ENCODE peak calls at places on chromosomes 16 and 17, in nine cellular contexts. N is mesenchymal stem cell; G is ELR; P is activated T-cell treated with anti-CD3 and anti-CD28 coated beads for 1 hour; T is GM04504; F is mammary epithelial cell; X is ascending aorta; Y is stimulated activated naive CD8-positive, alpha-beta T cell treated with anti-CD3 and anti-CD28 coated beads, Interleukin-15, Interleukin-2, amounts not matched to agents 100 U/mL and 50 U/mL, for 24 hours; C is activated CD8-positive, alpha-beta T cell treated with anti-CD3 and anti-CD28 coated beads, Interleukin-2, amount 10 ng/mL, durations not matched to agents 7 days and 5 days. W is an unnamed sample.

GRCh38 chr16:49530396-49530795 is 156.8 kb downstream of the C16orf78 start:
- DNase-seq in C (no peak), P (no peak), N (peak; percentile 1), X (no peak), T (no peak), G (no peak), Y (no peak), F (no peak), W (no peak)

GRCh38 chr16:35750157-35750689 is 2290.8 kb downstream of the TP53TG3F start:
- DNase-seq in G (no peak), N (no peak), X (no peak), C (no peak), T (no peak), P (no peak), F (no peak), Y (no peak), W (peak; percentile 24)

GRCh38 chr17:82097187-82097918 is 683 bp downstream of the FASN start:
- DNase-seq in T (peak; percentile 28), Y (peak; percentile 42), G (peak; percentile 71), N (peak; percentile 54), C (peak; percentile 45), X (no peak), P (no peak), F (peak; percentile 34), W (no peak)

GRCh38 chr16:64092284-64092683 is 1029.6 kb downstream of the CDH11 start:
- DNase-seq in N (peak; percentile 56), C (no peak), P (no peak), F (peak; percentile 43), G (peak; percentile 55), T (peak; percentile 24), Y (no peak), X (no peak), W (no peak)

GRCh38 chr16:82605076-82605475 is 21.7 kb upstream of the CDH13 start:
- DNase-seq in T (no peak), C (no peak), G (no peak), Y (no peak), P (no peak), F (no peak), N (no peak), X (no peak), W (no peak)

GRCh38 chr17:14078027-14078426 is 8.7 kb downstream of the COX10 start:
- DNase-seq in N (peak; percentile 39), P (no peak), Y (no peak), X (no peak), F (no peak), T (no peak), C (no peak), G (no peak), W (no peak)

GRCh38 chr16:25996052-25996451 is 304.3 kb downstream of the HS3ST4 start:
- DNase-seq in Y (no peak), P (no peak), N (no peak), T (no peak), C (no peak), G (no peak), X (no peak), F (no peak), W (no peak)

GRCh38 chr17:72465191-72466024 is 344.6 kb downstream of the SOX9 start:
- DNase-seq in P (no peak), N (peak; percentile 90), G (peak; percentile 100), Y (no peak), C (no peak), T (peak; percentile 64), F (peak; percentile 99), X (no peak), W (no peak)

GRCh38 chr16:3019594-3020246 is 448 bp upstream of the TNFRSF12A start:
- DNase-seq in F (no peak), C (no peak), G (no peak), P (no peak), X (no peak), T (no peak), N (no peak), Y (no peak), W (no peak)

GRCh38 chr16:4011225-4011939 is 104.9 kb downstream of the ADCY9 start:
- DNase-seq in F (no peak), T (no peak), N (no peak), G (no peak), Y (no peak), C (no peak), P (no peak), X (no peak), W (no peak)

GRCh38 chr17:70187383-70187782 is 18.1 kb downstream of the KCNJ2 start:
- DNase-seq in Y (no peak), X (no peak), F (peak; percentile 71), G (peak; percentile 86), T (no peak), C (no peak), P (no peak), N (no peak), W (no peak)

GRCh38 chr16:84194470-84195200 is 3.7 kb downstream of the ADAD2 start:
- DNase-seq in Y (peak; percentile 43), G (no peak), X (no peak), P (no peak), F (no peak), N (no peak), T (no peak), C (peak; percentile 78), W (no peak)

GRCh38 chr16:47905771-47906170 is 250.0 kb downstream of the ABCC12 start:
- DNase-seq in C (no peak), N (peak; percentile 38), X (no peak), Y (no peak), F (peak; percentile 90), T (no peak), G (peak; percentile 83), P (no peak), W (no peak)

GRCh38 chr17:81432873-81433451 is 37.7 kb downstream of the BAHCC1 start:
- DNase-seq in N (no peak), Y (no peak), P (no peak), F (no peak), X (no peak), C (no peak), T (no peak), G (no peak), W (no peak)

GRCh38 chr16:6483634-6484033 is 849.0 kb upstream of the RBFOX1 start:
- DNase-seq in F (no peak), C (no peak), T (no peak), X (no peak), Y (no peak), P (no peak), N (no peak), G (no peak), W (no peak)

GRCh38 chr16:79772028-79772427 is 171.5 kb upstream of the MAF start:
- DNase-seq in C (no peak), F (no peak), T (no peak), N (no peak), P (no peak), G (no peak), X (no peak), Y (no peak), W (no peak)

GRCh38 chr17:69761767-69762321 is 313.2 kb upstream of the KCNJ16 start:
- DNase-seq in F (peak; percentile 87), P (no peak), T (peak; percentile 94), X (no peak), C (no peak), G (peak; percentile 99), Y (no peak), N (peak; percentile 96), W (no peak)

GRCh38 chr16:70271696-70272095 is 17.6 kb downstream of the AARS1 start:
- DNase-seq in G (no peak), X (no peak), C (no peak), Y (no peak), N (no peak), T (no peak), F (peak; percentile 50), P (no peak), W (no peak)

GRCh38 chr16:53619247-53619646 is 84.4 kb downstream of the RPGRIP1L start:
- DNase-seq in G (no peak), Y (no peak), N (no peak), C (no peak), X (no peak), P (no peak), F (no peak), T (no peak), W (no peak)

GRCh38 chr16:87131061-87131995 is 185.9 kb downstream of the C16orf95 start:
- DNase-seq in G (no peak), T (no peak), N (no peak), F (no peak), P (no peak), Y (no peak), C (no peak), X (no peak), W (no peak)

GRCh38 chr17:50584116-50584515 is 23.6 kb downstream of the CACNA1G start:
- DNase-seq in Y (no peak), F (no peak), X (no peak), P (no peak), T (no peak), C (no peak), N (no peak), G (no peak), W (no peak)

GRCh38 chr17:68314916-68315535 is 23.7 kb downstream of the ARSG start:
- DNase-seq in G (no peak), C (peak; percentile 46), P (no peak), Y (no peak), F (no peak), N (no peak), T (no peak), X (no peak), W (no peak)

GRCh38 chr17:78774956-78775571 is 7.0 kb downstream of the CYTH1 start:
- DNase-seq in C (peak; percentile 84), G (no peak), F (peak; percentile 47), T (no peak), X (no peak), N (no peak), Y (peak; percentile 76), P (peak; percentile 41), W (no peak)

GRCh38 chr17:38344127-38344745 is 480 bp upstream of the GPR179 start:
- DNase-seq in N (no peak), G (no peak), Y (no peak), F (no peak), T (no peak), P (no peak), C (no peak), X (no peak), W (no peak)

GRCh38 chr17:49404906-49405305 is 9.8 kb downstream of the PHB1 start:
- DNase-seq in X (no peak), C (no peak), G (no peak), P (no peak), F (no peak), T (no peak), Y (no peak), N (no peak), W (no peak)

GRCh38 chr16:65909310-65910050 is 457.0 kb upstream of the CDH5 start:
- DNase-seq in N (no peak), P (no peak), F (peak; percentile 19), C (no peak), T (no peak), G (no peak), X (no peak), Y (no peak), W (peak; percentile 91)

GRCh38 chr16:80743772-80744171 is 60.6 kb downstream of the CDYL2 start:
- DNase-seq in T (no peak), X (no peak), C (no peak), N (no peak), P (no peak), G (no peak), F (no peak), Y (no peak), W (no peak)

GRCh38 chr17:40190197-40191021 is 13.1 kb downstream of the RAPGEFL1 start:
- DNase-seq in F (no peak), X (no peak), Y (peak; percentile 52), C (peak; percentile 44), G (peak; percentile 63), N (peak; percentile 42), P (peak; percentile 27), T (no peak), W (no peak)

GRCh38 chr17:47851764-47852112 is 775 bp upstream of the SP6 start:
- DNase-seq in F (no peak), T (no peak), Y (no peak), X (no peak), C (no peak), G (no peak), P (no peak), N (no peak), W (no peak)

GRCh38 chr16:30786936-30787612 is at the start of gene ZNF629:
- DNase-seq in T (no peak), N (peak; percentile 77), X (no peak), P (no peak), Y (peak; percentile 32), G (peak; percentile 82), F (peak; percentile 49), C (no peak), W (no peak)